ENCODE peak calls at places on chromosome 7, in seven cellular contexts. One of them, this sample, is unnamed.

GRCh38 chr7:29359480-29360093 is 165.0 kb downstream of the CHN2 start:
- DNase-seq in fibroblast of pulmonary artery: no peak
- DNase-seq in psoas muscle: no peak
- DNase-seq in lower lobe of right lung: no peak
- DNase-seq in mucosa of descending colon: no peak
- DNase-seq in HCT116: no peak
- DNase-seq in coronary artery: no peak
- DNase-seq in this sample: no peak

GRCh38 chr7:12493407-12493806 is 77.1 kb upstream of the SCIN start:
- DNase-seq in fibroblast of pulmonary artery: peak
- DNase-seq in psoas muscle: no peak
- DNase-seq in lower lobe of right lung: no peak
- DNase-seq in mucosa of descending colon: no peak
- DNase-seq in HCT116: no peak
- DNase-seq in coronary artery: no peak
- DNase-seq in this sample: no peak

GRCh38 chr7:5701085-5701914 is 80.2 kb downstream of the RNF216 start:
- DNase-seq in fibroblast of pulmonary artery: no peak
- DNase-seq in psoas muscle: no peak
- DNase-seq in lower lobe of right lung: no peak
- DNase-seq in mucosa of descending colon: no peak
- DNase-seq in HCT116: no peak
- DNase-seq in coronary artery: no peak
- DNase-seq in this sample: no peak

GRCh38 chr7:106504620-106505019 is 156.3 kb downstream of the CCDC71L start:
- DNase-seq in fibroblast of pulmonary artery: no peak
- DNase-seq in psoas muscle: no peak
- DNase-seq in lower lobe of right lung: no peak
- DNase-seq in mucosa of descending colon: no peak
- DNase-seq in HCT116: no peak
- DNase-seq in coronary artery: no peak
- DNase-seq in this sample: no peak

GRCh38 chr7:140200102-140200989 is 23.6 kb upstream of the KDM7A start:
- DNase-seq in fibroblast of pulmonary artery: peak
- DNase-seq in psoas muscle: peak
- DNase-seq in lower lobe of right lung: no peak
- DNase-seq in mucosa of descending colon: peak
- DNase-seq in HCT116: no peak
- DNase-seq in coronary artery: no peak
- DNase-seq in this sample: no peak

GRCh38 chr7:117132385-117133120 is 179.3 kb downstream of the ST7 start:
- DNase-seq in fibroblast of pulmonary artery: peak
- DNase-seq in psoas muscle: no peak
- DNase-seq in lower lobe of right lung: no peak
- DNase-seq in mucosa of descending colon: no peak
- DNase-seq in HCT116: peak
- DNase-seq in coronary artery: no peak
- DNase-seq in this sample: no peak

GRCh38 chr7:5481241-5482019 is 57.8 kb upstream of the TNRC18 start:
- DNase-seq in fibroblast of pulmonary artery: no peak
- DNase-seq in psoas muscle: no peak
- DNase-seq in lower lobe of right lung: peak
- DNase-seq in mucosa of descending colon: no peak
- DNase-seq in HCT116: no peak
- DNase-seq in coronary artery: no peak
- DNase-seq in this sample: no peak

GRCh38 chr7:91047636-91048035 is 216.6 kb upstream of the FZD1 start:
- DNase-seq in fibroblast of pulmonary artery: no peak
- DNase-seq in psoas muscle: no peak
- DNase-seq in lower lobe of right lung: no peak
- DNase-seq in mucosa of descending colon: no peak
- DNase-seq in HCT116: no peak
- DNase-seq in coronary artery: no peak
- DNase-seq in this sample: no peak

GRCh38 chr7:37738338-37738737 is 54.8 kb downstream of the GPR141 start:
- DNase-seq in fibroblast of pulmonary artery: no peak
- DNase-seq in psoas muscle: no peak
- DNase-seq in lower lobe of right lung: no peak
- DNase-seq in mucosa of descending colon: no peak
- DNase-seq in HCT116: no peak
- DNase-seq in coronary artery: no peak
- DNase-seq in this sample: no peak

GRCh38 chr7:99504281-99504602 is 220 bp upstream of the ZKSCAN5 start:
- DNase-seq in fibroblast of pulmonary artery: no peak
- DNase-seq in psoas muscle: no peak
- DNase-seq in lower lobe of right lung: no peak
- DNase-seq in mucosa of descending colon: no peak
- DNase-seq in HCT116: peak
- DNase-seq in coronary artery: peak
- DNase-seq in this sample: no peak

GRCh38 chr7:85736085-85736484 is 549.2 kb upstream of the SEMA3D start:
- DNase-seq in fibroblast of pulmonary artery: no peak
- DNase-seq in psoas muscle: no peak
- DNase-seq in lower lobe of right lung: no peak
- DNase-seq in mucosa of descending colon: no peak
- DNase-seq in HCT116: no peak
- DNase-seq in coronary artery: no peak
- DNase-seq in this sample: no peak

GRCh38 chr7:156184164-156184563 is 371.9 kb upstream of the SHH start:
- DNase-seq in fibroblast of pulmonary artery: no peak
- DNase-seq in psoas muscle: no peak
- DNase-seq in lower lobe of right lung: no peak
- DNase-seq in mucosa of descending colon: no peak
- DNase-seq in HCT116: no peak
- DNase-seq in coronary artery: no peak
- DNase-seq in this sample: no peak

GRCh38 chr7:106243893-106244292 is 40.9 kb downstream of the NAMPT start:
- DNase-seq in fibroblast of pulmonary artery: peak
- DNase-seq in psoas muscle: no peak
- DNase-seq in lower lobe of right lung: no peak
- DNase-seq in mucosa of descending colon: no peak
- DNase-seq in HCT116: no peak
- DNase-seq in coronary artery: no peak
- DNase-seq in this sample: no peak

GRCh38 chr7:50287121-50287520 is 17.4 kb upstream of the IKZF1 start:
- DNase-seq in fibroblast of pulmonary artery: no peak
- DNase-seq in psoas muscle: no peak
- DNase-seq in lower lobe of right lung: no peak
- DNase-seq in mucosa of descending colon: no peak
- DNase-seq in HCT116: no peak
- DNase-seq in coronary artery: no peak
- DNase-seq in this sample: no peak

GRCh38 chr7:50285259-50285658 is 19.3 kb upstream of the IKZF1 start:
- DNase-seq in fibroblast of pulmonary artery: no peak
- DNase-seq in psoas muscle: no peak
- DNase-seq in lower lobe of right lung: no peak
- DNase-seq in mucosa of descending colon: no peak
- DNase-seq in HCT116: no peak
- DNase-seq in coronary artery: no peak
- DNase-seq in this sample: no peak

GRCh38 chr7:50284296-50284695 is 20.2 kb upstream of the IKZF1 start:
- DNase-seq in fibroblast of pulmonary artery: no peak
- DNase-seq in psoas muscle: no peak
- DNase-seq in lower lobe of right lung: no peak
- DNase-seq in mucosa of descending colon: no peak
- DNase-seq in HCT116: no peak
- DNase-seq in coronary artery: no peak
- DNase-seq in this sample: no peak

GRCh38 chr7:50281680-50282445 is 22.7 kb upstream of the IKZF1 start:
- DNase-seq in fibroblast of pulmonary artery: no peak
- DNase-seq in psoas muscle: no peak
- DNase-seq in lower lobe of right lung: no peak
- DNase-seq in mucosa of descending colon: no peak
- DNase-seq in HCT116: no peak
- DNase-seq in coronary artery: no peak
- DNase-seq in this sample: no peak

DNA sequence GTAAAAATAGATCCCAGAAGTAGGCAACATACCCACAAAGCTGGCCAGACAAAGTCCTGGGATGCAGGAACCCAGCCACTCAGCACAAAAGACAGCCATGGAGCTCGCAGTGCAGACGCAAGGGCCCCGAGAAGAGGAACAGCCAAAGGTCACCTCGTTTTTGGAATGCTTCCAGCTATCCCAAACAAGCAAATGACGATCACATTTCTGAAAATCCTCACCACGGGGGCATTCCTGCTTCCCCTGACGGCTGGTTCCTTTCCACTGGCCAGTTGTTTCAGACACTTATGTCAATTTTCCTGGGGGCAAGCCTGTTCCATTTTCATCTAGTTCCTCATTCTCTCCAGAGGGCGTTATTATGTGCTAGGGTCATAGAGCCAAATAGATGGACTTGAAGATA is 21.3 kb upstream of the IKZF1 start:
- DNase-seq in fibroblast of pulmonary artery: no peak
- DNase-seq in psoas muscle: no peak
- DNase-seq in lower lobe of right lung: no peak
- DNase-seq in mucosa of descending colon: no peak
- DNase-seq in HCT116: no peak
- DNase-seq in coronary artery: no peak
- DNase-seq in this sample: no peak
- H3K4me3 ChIP-seq in fibroblast of pulmonary artery: no peak
- H3K4me3 ChIP-seq in psoas muscle: no peak
- H3K4me3 ChIP-seq in lower lobe of right lung: no peak
- H3K4me3 ChIP-seq in mucosa of descending colon: no peak
- H3K4me3 ChIP-seq in HCT116: no peak
- H3K4me3 ChIP-seq in coronary artery: no peak
- H3K4me3 ChIP-seq in this sample: no peak

GRCh38 chr7:112205348-112206237 is 606 bp downstream of the DOCK4 start:
- DNase-seq in fibroblast of pulmonary artery: peak
- DNase-seq in psoas muscle: peak
- DNase-seq in lower lobe of right lung: peak
- DNase-seq in mucosa of descending colon: peak
- DNase-seq in HCT116: peak
- DNase-seq in coronary artery: peak
- DNase-seq in this sample: no peak
- TF ChIP-seq CTCF in fibroblast of pulmonary artery: no peak
- TF ChIP-seq CTCF in psoas muscle: no peak
- TF ChIP-seq CTCF in lower lobe of right lung: no peak
- TF ChIP-seq CTCF in mucosa of descending colon: no peak
- TF ChIP-seq CTCF in HCT116: no peak
- TF ChIP-seq CTCF in coronary artery: no peak
- TF ChIP-seq CTCF in this sample: peak

DNA sequence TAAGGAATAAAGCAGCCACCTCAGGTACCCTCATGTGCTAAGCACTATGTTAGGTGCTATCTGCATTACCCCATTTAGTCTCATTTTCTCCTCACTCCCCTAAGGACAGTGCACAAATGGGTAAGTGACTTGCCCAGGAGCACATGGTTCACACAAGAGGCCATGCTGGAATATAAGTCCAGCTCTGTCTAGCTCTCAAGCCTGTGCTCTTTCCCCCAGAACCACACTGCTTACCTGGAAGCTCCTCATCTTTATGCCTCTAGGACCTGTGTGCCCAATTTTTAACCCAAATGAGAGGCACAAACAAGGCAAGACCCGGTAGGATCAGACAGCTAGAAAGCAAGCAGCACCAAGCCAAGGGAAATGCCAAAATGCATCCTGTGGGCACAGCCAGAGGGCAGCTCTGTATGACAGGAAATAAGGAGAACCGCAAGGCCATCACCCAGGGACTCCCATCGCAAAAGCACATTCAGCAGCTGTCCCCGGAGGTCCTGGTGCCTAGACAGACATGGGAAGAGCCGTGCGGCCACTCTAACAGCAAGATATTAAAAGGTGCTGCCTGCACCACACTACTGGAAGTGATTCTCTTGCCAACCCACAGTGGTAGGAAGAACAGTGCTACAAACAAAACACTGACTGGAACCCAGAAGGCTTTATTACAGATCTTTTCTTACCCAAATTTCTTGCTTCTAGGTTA is 88.1 kb downstream of the GSAP start:
- DNase-seq in fibroblast of pulmonary artery: no peak
- DNase-seq in psoas muscle: no peak
- DNase-seq in lower lobe of right lung: no peak
- DNase-seq in mucosa of descending colon: no peak
- DNase-seq in HCT116: no peak
- DNase-seq in coronary artery: no peak
- DNase-seq in this sample: no peak
- H3K4me3 ChIP-seq in fibroblast of pulmonary artery: no peak
- H3K4me3 ChIP-seq in psoas muscle: no peak
- H3K4me3 ChIP-seq in lower lobe of right lung: no peak
- H3K4me3 ChIP-seq in mucosa of descending colon: no peak
- H3K4me3 ChIP-seq in HCT116: no peak
- H3K4me3 ChIP-seq in coronary artery: no peak
- H3K4me3 ChIP-seq in this sample: no peak

GRCh38 chr7:131068604-131069021 is 259.1 kb upstream of the MKLN1 start:
- DNase-seq in fibroblast of pulmonary artery: peak
- DNase-seq in psoas muscle: no peak
- DNase-seq in lower lobe of right lung: no peak
- DNase-seq in mucosa of descending colon: no peak
- DNase-seq in HCT116: no peak
- DNase-seq in coronary artery: no peak
- DNase-seq in this sample: no peak

GRCh38 chr7:131074043-131074442 is 253.6 kb upstream of the MKLN1 start:
- DNase-seq in fibroblast of pulmonary artery: no peak
- DNase-seq in psoas muscle: no peak
- DNase-seq in lower lobe of right lung: no peak
- DNase-seq in mucosa of descending colon: no peak
- DNase-seq in HCT116: no peak
- DNase-seq in coronary artery: no peak
- DNase-seq in this sample: no peak

GRCh38 chr7:131072505-131073091 is 255.1 kb upstream of the MKLN1 start:
- DNase-seq in fibroblast of pulmonary artery: peak
- DNase-seq in psoas muscle: no peak
- DNase-seq in lower lobe of right lung: no peak
- DNase-seq in mucosa of descending colon: no peak
- DNase-seq in HCT116: no peak
- DNase-seq in coronary artery: no peak
- DNase-seq in this sample: no peak

GRCh38 chr7:131074585-131074984 is 253.1 kb upstream of the MKLN1 start:
- DNase-seq in fibroblast of pulmonary artery: no peak
- DNase-seq in psoas muscle: no peak
- DNase-seq in lower lobe of right lung: no peak
- DNase-seq in mucosa of descending colon: no peak
- DNase-seq in HCT116: no peak
- DNase-seq in coronary artery: no peak
- DNase-seq in this sample: no peak

DNA sequence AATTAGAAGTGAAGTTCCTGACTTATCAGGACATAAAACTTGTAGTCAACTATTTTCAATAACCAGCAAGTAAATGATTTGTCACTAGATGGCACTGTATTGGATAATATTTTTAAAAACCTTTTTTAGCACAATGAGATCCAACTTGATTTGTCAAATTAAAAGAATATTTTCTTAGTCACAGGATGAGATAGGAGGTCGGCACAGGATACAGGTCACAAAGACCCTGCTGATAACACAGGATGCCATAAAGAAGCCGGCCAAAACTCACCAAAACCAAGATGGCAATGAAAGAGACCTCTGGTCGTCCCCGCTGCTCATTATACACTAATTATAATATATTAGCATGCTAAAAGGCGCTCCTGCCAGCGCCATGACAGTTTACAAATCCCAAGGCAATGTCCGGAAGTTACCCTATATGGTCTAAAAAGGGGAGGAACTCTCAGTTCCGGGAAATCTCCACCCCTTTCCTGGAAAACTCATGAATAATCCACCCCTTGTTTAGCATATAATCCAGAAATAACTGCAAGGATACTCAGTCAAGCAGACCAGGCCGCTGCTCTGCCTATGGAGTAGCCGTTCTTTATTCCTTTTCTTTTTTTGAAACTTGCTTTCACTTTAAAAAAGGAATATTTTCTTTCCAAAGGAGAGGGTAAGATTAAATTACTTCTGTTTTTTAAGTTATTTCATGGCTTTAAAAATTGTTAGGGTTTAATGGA is 255.7 kb upstream of the MKLN1 start:
- DNase-seq in fibroblast of pulmonary artery: peak
- DNase-seq in psoas muscle: peak
- DNase-seq in lower lobe of right lung: no peak
- DNase-seq in mucosa of descending colon: no peak
- DNase-seq in HCT116: no peak
- DNase-seq in coronary artery: no peak
- DNase-seq in this sample: no peak
- TF ChIP-seq CTCF in fibroblast of pulmonary artery: peak
- TF ChIP-seq CTCF in psoas muscle: peak
- TF ChIP-seq CTCF in lower lobe of right lung: peak
- TF ChIP-seq CTCF in mucosa of descending colon: no peak
- TF ChIP-seq CTCF in HCT116: peak
- TF ChIP-seq CTCF in coronary artery: peak
- TF ChIP-seq CTCF in this sample: peak